ENCODE peak calls at places on chromosomes 2 and 18, in four cellular contexts. E, U, N and S are unnamed samples. For H3K4me1, the result is how much of the 10 kb centered on the place peaks cover.

GRCh38 chr18:77876319-77876865 is 626.7 kb downstream of the GALR1 start:
- DNase-seq in U (no peak), E (no peak), N (no peak), S (no peak)

GRCh38 chr18:24018299-24018910 is 3.9 kb downstream of the TTC39C start:
- DNase-seq in N (no peak), U (no peak), E (no peak), S (no peak)

GRCh38 chr2:348517-348916 is 60.6 kb upstream of the ALKAL2 start:
- DNase-seq in N (no peak), E (no peak), U (no peak), S (no peak)

GRCh38 chr2:146579154-146579930 is 1265.5 kb upstream of the ACVR2A start:
- DNase-seq in E (no peak), U (no peak), N (no peak), S (no peak)

GRCh38 chr2:68426885-68427579 is 40.1 kb downstream of the FBXO48 start:
- DNase-seq in E (no peak), U (no peak), N (no peak), S (no peak)

GRCh38 chr2:113692698-113693428 is 63.6 kb downstream of the SLC35F5 start:
- DNase-seq in U (no peak), E (no peak), N (no peak), S (no peak)

GRCh38 chr2:148794558-148794957 is 80.5 kb upstream of the KIF5C start:
- DNase-seq in E (no peak), U (no peak), N (no peak), S (no peak)

GRCh38 chr2:121038831-121039230 is 246.2 kb downstream of the TFCP2L1 start:
- DNase-seq in U (no peak), N (no peak), E (peak), S (no peak)

GRCh38 chr2:224832207-224832606 is 116.0 kb upstream of the CCDC195 start:
- DNase-seq in N (no peak), E (no peak), U (no peak), S (no peak)

GRCh38 chr2:234247453-234248180 is 197.1 kb downstream of the SPP2 start:
- DNase-seq in E (no peak), U (no peak), N (no peak), S (no peak)

GRCh38 chr2:234249873-234250272 is 199.4 kb downstream of the SPP2 start:
- DNase-seq in N (no peak), U (no peak), E (no peak), S (no peak)

GRCh38 chr2:234251326-234252271 is 201.1 kb downstream of the SPP2 start:
- DNase-seq in U (no peak), N (no peak), E (no peak), S (no peak)

GRCh38 chr2:234245945-234246344 is 195.4 kb downstream of the SPP2 start:
- DNase-seq in N (no peak), E (no peak), U (no peak), S (no peak)

DNA sequence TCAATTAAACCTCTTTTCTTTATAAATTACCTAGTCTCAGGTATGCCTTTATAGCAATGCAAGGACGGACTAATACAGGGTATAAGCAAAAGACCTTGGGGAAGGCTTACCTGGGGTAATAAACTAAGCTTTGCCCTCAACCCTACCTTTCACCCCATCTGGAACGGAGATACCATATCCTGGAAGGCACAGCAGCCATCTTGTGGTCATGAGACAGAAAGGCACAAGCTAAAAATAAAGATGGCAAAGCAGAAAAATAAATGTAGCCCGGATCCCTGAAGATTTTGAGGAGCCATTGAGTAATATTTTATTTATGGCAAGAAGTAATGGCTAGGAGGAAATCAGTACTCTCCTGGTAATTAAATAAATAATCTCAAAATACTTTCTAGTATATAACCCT is 198.5 kb downstream of the SPP2 start:
- DNase-seq in U (no peak), E (no peak), N (no peak), S (no peak)
- H3K4me1 ChIP-seq in U (under half), E (under half), N (under half), S (under half)

GRCh38 chr2:24512836-24513235 is 21.8 kb downstream of the NCOA1 start:
- DNase-seq in N (no peak), U (no peak), E (no peak), S (no peak)

GRCh38 chr2:24513266-24513665 is 22.2 kb downstream of the NCOA1 start:
- DNase-seq in U (no peak), N (no peak), E (no peak), S (no peak)

GRCh38 chr2:24512404-24512803 is 21.4 kb downstream of the NCOA1 start:
- DNase-seq in U (no peak), N (no peak), E (no peak), S (no peak)

GRCh38 chr2:24514820-24515219 is 23.8 kb downstream of the NCOA1 start:
- DNase-seq in E (no peak), U (no peak), N (no peak), S (no peak)

GRCh38 chr2:24513672-24514071 is 22.6 kb downstream of the NCOA1 start:
- DNase-seq in N (no peak), E (no peak), U (no peak), S (no peak)
- H3K4me1 ChIP-seq in N (under half), E (half or more), U (under half), S (under half)

GRCh38 chr2:181684454-181685149 is 4.3 kb upstream of the NEUROD1 start:
- DNase-seq in N (no peak), E (no peak), U (no peak), S (no peak)
- H3K4me1 ChIP-seq in N (under half), E (under half), U (under half), S (under half)

GRCh38 chr2:98458207-98458606 is 13.5 kb downstream of the INPP4A start:
- DNase-seq in E (no peak), N (no peak), U (no peak), S (no peak)
- H3K4me1 ChIP-seq in E (under half), N (under half), U (half or more), S (under half)

DNA sequence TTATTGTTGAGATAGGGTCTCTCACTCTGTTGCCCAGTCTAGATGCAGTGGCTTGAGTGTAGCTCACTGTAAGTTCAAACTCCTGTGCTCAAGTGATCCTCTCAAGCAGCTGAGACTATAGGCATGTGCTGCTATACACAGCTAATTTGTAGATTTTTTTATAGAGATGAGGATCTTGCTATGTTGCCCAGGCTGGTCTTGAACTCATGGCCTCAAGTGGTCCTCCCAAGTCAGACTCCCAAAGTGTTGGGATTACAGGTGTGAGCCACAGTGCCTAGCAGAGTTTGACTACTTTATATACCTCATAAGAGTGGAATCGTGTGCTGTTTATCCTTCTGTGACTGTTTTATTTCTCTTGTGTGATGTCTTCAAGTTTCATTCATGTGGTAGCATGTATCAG is 60.3 kb downstream of the TANC1 start:
- DNase-seq in N (no peak), E (no peak), U (no peak), S (no peak)
- H3K4me1 ChIP-seq in N (under half), E (under half), U (under half), S (under half)

GRCh38 chr2:218012306-218012705 is 9.5 kb upstream of the TNS1 start:
- DNase-seq in N (no peak), E (no peak), U (no peak), S (no peak)

GRCh38 chr2:218010838-218011616 is 8.2 kb upstream of the TNS1 start:
- DNase-seq in E (no peak), U (no peak), N (peak), S (peak)

GRCh38 chr2:218010116-218010837 is 7.5 kb upstream of the TNS1 start:
- DNase-seq in E (peak), U (peak), N (peak), S (peak)

GRCh38 chr2:218013289-218013688 is 10.5 kb upstream of the TNS1 start:
- DNase-seq in U (no peak), E (no peak), N (no peak), S (peak)

GRCh38 chr2:218011641-218012040 is 8.8 kb upstream of the TNS1 start:
- DNase-seq in E (no peak), N (no peak), U (no peak), S (no peak)
- H3K4me1 ChIP-seq in E (under half), N (under half), U (under half), S (under half)

GRCh38 chr18:63317982-63318881 is 1.3 kb downstream of the BCL2 start:
- DNase-seq in E (peak), N (peak), U (peak), S (peak)

GRCh38 chr18:63320041-63320689 is 596 bp upstream of the BCL2 start:
- DNase-seq in E (peak), U (peak), N (peak), S (peak)

GRCh38 chr18:63317556-63317946 is 2.0 kb downstream of the BCL2 start:
- DNase-seq in N (no peak), E (no peak), U (no peak), S (no peak)

GRCh38 chr18:63319383-63320040 is at the start of gene BCL2:
- DNase-seq in U (no peak), N (no peak), E (no peak), S (no peak)

GRCh38 chr18:63318882-63319382 is 637 bp downstream of the BCL2 start:
- DNase-seq in N (no peak), U (no peak), E (no peak), S (no peak)
- H3K4me1 ChIP-seq in N (under half), U (half or more), E (under half), S (under half)

GRCh38 chr2:181461056-181461630 is 4.0 kb downstream of the ITGA4 start:
- DNase-seq in U (peak), N (no peak), E (no peak), S (no peak)

GRCh38 chr2:181465686-181466375 is 8.6 kb downstream of the ITGA4 start:
- DNase-seq in U (no peak), N (no peak), E (no peak), S (no peak)

GRCh38 chr2:181466661-181467576 is 9.7 kb downstream of the ITGA4 start:
- DNase-seq in N (peak), U (peak), E (peak), S (peak)

GRCh38 chr2:181462032-181462431 is 4.8 kb downstream of the ITGA4 start:
- DNase-seq in N (no peak), U (no peak), E (no peak), S (no peak)

DNA sequence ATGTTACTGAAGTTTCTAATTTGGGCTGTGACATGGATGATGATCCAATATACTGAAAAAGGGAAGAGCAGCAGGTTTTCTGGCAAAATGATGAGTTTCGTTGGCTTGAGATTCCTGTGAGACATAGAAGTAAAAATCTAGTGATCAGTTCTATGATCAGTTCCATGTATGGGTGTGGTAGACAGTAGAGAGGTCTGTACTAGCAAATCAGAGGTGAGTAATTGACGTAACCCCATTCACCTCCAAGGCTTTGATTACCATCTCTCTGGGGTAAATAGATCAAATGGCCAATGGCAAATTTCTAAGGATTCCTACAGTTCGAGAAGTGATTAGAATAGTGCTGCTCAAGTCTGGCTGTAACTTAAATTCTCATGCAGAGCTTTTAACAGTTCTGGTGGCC is 6.4 kb downstream of the ITGA4 start:
- DNase-seq in N (no peak), U (no peak), E (no peak), S (no peak)
- H3K4me1 ChIP-seq in N (under half), U (half or more), E (under half), S (under half)

GRCh38 chr18:570256-570655 is 9.9 kb upstream of the CETN1 start:
- DNase-seq in N (no peak), U (no peak), E (no peak), S (no peak)
- H3K4me1 ChIP-seq in N (under half), U (under half), E (under half), S (under half)

DNA sequence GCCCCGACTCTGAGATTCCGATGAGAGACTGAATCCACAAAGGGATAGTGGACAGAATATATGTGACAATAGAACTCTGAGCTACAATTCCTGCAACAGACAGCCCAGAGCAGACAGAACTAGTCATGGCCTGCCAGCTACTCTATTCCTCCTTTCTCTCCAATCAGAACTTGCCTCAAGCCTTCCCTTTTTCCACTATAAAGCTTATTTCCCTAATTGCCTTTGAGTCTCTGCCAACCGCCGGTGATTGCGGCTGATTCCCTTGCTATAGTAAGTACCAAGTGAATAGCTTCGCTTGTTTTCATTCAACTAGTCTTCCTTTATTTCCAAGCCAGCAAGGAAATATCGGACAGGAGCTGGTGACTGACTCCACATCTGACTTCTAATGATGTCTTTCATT is 96.8 kb downstream of the DSC3 start:
- DNase-seq in U (no peak), E (no peak), N (no peak), S (no peak)
- H3K4me1 ChIP-seq in U (under half), E (under half), N (under half), S (under half)